ENCODE peak calls at places on chromosomes 5 and 9, in six cellular contexts. B is neural progenitor cell; Y is stimulated activated CD8-positive, alpha-beta memory T cell treated with anti-CD3 and anti-CD28 coated beads, Interleukin-15, amount 100 ng/mL, for 24 hours; Z is T47D; V is NCI-H1105 treated with DMSO at 0.1 percent for 48 hours; S is effector CD4-positive, alpha-beta T cell. L is an unnamed sample.

GRCh38 chr9:128091144-128091543 is 23.1 kb downstream of the SLC25A25 start:
- DNase-seq in B (no peak), Y (no peak), Z (no peak), V (no peak), S (no peak), L (peak)

GRCh38 chr5:121138495-121138907 is 674.4 kb downstream of the PRR16 start:
- DNase-seq in B (no peak), Y (no peak), Z (no peak), V (no peak), S (no peak), L (no peak)

GRCh38 chr5:3356016-3356415 is 239.6 kb upstream of the IRX1 start:
- DNase-seq in B (no peak), Y (no peak), Z (no peak), V (no peak), S (no peak), L (no peak)

GRCh38 chr9:88777498-88778312 is 213.6 kb upstream of the S1PR3 start:
- DNase-seq in B (peak), Y (no peak), Z (no peak), V (no peak), S (no peak), L (no peak)

GRCh38 chr5:107370569-107370968 is 300.2 kb downstream of the EFNA5 start:
- DNase-seq in B (no peak), Y (no peak), Z (no peak), V (no peak), S (no peak), L (no peak)

GRCh38 chr9:109331353-109331752 is 10.5 kb upstream of the EPB41L4B start:
- DNase-seq in B (no peak), Y (no peak), Z (peak), V (no peak), S (no peak), L (no peak)

GRCh38 chr9:130874783-130875182 is 21.8 kb downstream of the QRFP start:
- DNase-seq in B (no peak), Y (no peak), Z (no peak), V (no peak), S (no peak), L (no peak)

GRCh38 chr9:75146229-75146628 is 57.9 kb downstream of the OSTF1 start:
- DNase-seq in B (no peak), Y (no peak), Z (no peak), V (no peak), S (no peak), L (no peak)

GRCh38 chr9:37027582-37028424 is 6.3 kb downstream of the PAX5 start:
- DNase-seq in B (peak), Y (peak), Z (peak), V (peak), S (peak), L (peak)

GRCh38 chr9:93064392-93065124 is 6.1 kb downstream of the SUSD3 start:
- DNase-seq in B (no peak), Y (peak), Z (no peak), V (no peak), S (peak), L (no peak)

GRCh38 chr5:58241383-58241782 is 218.5 kb downstream of the PLK2 start:
- DNase-seq in B (no peak), Y (no peak), Z (no peak), V (no peak), S (no peak), L (no peak)

GRCh38 chr9:76395381-76395780 is 1.2 kb upstream of the RFK start:
- DNase-seq in B (no peak), Y (no peak), Z (no peak), V (no peak), S (no peak), L (no peak)

L was measured in H1.